ENCODE peak calls at places on chromosome 20, in five cellular contexts. F is T-helper 1 cell, K is pancreas, Q is SW 1271, O is AG08396. B is an unnamed sample.

GRCh38 chr20:63318391-63319163 is 25.6 kb downstream of the COL20A1 start:
- DNase-seq in F (no peak), O (no peak), Q (no peak), K (peak), B (no peak)

GRCh38 chr20:49937023-49937929 is 1.1 kb downstream of the RNF114 start:
- DNase-seq in Q (no peak), O (no peak), K (peak), F (no peak), B (no peak)

GRCh38 chr20:36646678-36647077 is 682 bp upstream of the SLA2 start:
- DNase-seq in Q (no peak), K (no peak), F (no peak), O (no peak), B (no peak)

GRCh38 chr20:46575394-46575793 is 24.9 kb upstream of the OCSTAMP start:
- DNase-seq in K (no peak), O (no peak), Q (no peak), F (no peak), B (no peak)

GRCh38 chr20:48283470-48284110 is 498.3 kb upstream of the SULF2 start:
- DNase-seq in Q (no peak), F (no peak), K (peak), O (peak), B (peak)

GRCh38 chr20:9230406-9230805 is 161.5 kb downstream of the PLCB4 start:
- DNase-seq in Q (no peak), K (no peak), F (no peak), O (no peak), B (no peak)

GRCh38 chr20:8901237-8902025 is 167.5 kb upstream of the PLCB4 start:
- DNase-seq in O (peak), F (no peak), K (no peak), Q (no peak), B (no peak)

GRCh38 chr20:51369503-51369902 is 173.0 kb downstream of the NFATC2 start:
- DNase-seq in O (no peak), F (no peak), K (no peak), Q (no peak), B (no peak)

GRCh38 chr20:64112691-64113443 is 5.5 kb upstream of the NPBWR2 start:
- DNase-seq in Q (no peak), O (no peak), K (no peak), F (no peak), B (no peak)

GRCh38 chr20:58127731-58128130 is 100.7 kb downstream of the ANKRD60 start:
- DNase-seq in Q (peak), O (no peak), F (no peak), K (peak), B (peak)

GRCh38 chr20:4720977-4721349 is 746 bp upstream of the PRND start:
- DNase-seq in F (no peak), K (no peak), Q (no peak), O (no peak), B (no peak)

GRCh38 chr20:57231951-57232428 is 34.5 kb downstream of the BMP7 start:
- DNase-seq in Q (no peak), F (no peak), K (no peak), O (no peak), B (no peak)

GRCh38 chr20:7094438-7094997 is 327.0 kb downstream of the BMP2 start:
- DNase-seq in Q (peak), O (no peak), F (no peak), K (no peak), B (peak)

GRCh38 chr20:63178445-63178818 is 37.5 kb downstream of the YTHDF1 start:
- DNase-seq in K (no peak), F (no peak), O (no peak), Q (no peak), B (no peak)

GRCh38 chr20:2340136-2340535 is 40.6 kb upstream of the TGM6 start:
- DNase-seq in K (no peak), F (no peak), O (no peak), Q (no peak), B (no peak)

GRCh38 chr20:32189691-32190607 is 17.6 kb downstream of the PLAGL2 start:
- DNase-seq in F (no peak), Q (no peak), O (peak), K (no peak), B (peak)

GRCh38 chr20:10519361-10520048 is 84.4 kb downstream of the SLX4IP start:
- DNase-seq in F (peak), O (no peak), K (no peak), Q (no peak), B (peak)

GRCh38 chr20:50389808-50390684 is 120.1 kb upstream of the PTPN1 start:
- DNase-seq in F (no peak), O (no peak), K (no peak), Q (no peak), B (no peak)

GRCh38 chr20:36086767-36087166 is 67.8 kb upstream of the EPB41L1 start:
- DNase-seq in O (no peak), Q (no peak), K (no peak), F (no peak), B (no peak)

GRCh38 chr20:6492396-6493055 is 275.0 kb upstream of the BMP2 start:
- DNase-seq in Q (no peak), O (peak), F (no peak), K (no peak), B (no peak)

GRCh38 chr20:57126481-57127092 is 139.9 kb downstream of the BMP7 start:
- DNase-seq in O (no peak), K (no peak), F (no peak), Q (no peak), B (no peak)

GRCh38 chr20:25865715-25866656 is 169.3 kb upstream of the ZNF337 start:
- DNase-seq in F (peak), O (peak), K (peak), Q (peak), B (peak)